ENCODE peak calls at places on chromosomes 6 and 20, in five cellular contexts. One of them, this sample, is unnamed.
A peak's percentile ranks its signal among the peaks of the same experiment; 100 is the strongest.

GRCh38 chr6:161676566-161676965 is 402.7 kb upstream of the AGPAT4 start:
- DNase-seq in HepG2: no peak
- DNase-seq in HCT116: no peak
- DNase-seq in GM12878: no peak
- DNase-seq in K562: no peak
- DNase-seq in this sample: no peak

GRCh38 chr6:7243188-7243942 is 69.6 kb downstream of the SSR1 start:
- DNase-seq in K562: peak; percentile 84
- DNase-seq in HCT116: peak; percentile 47
- DNase-seq in HepG2: peak; percentile 70
- DNase-seq in GM12878: no peak
- DNase-seq in this sample: peak; percentile 39

GRCh38 chr6:43702147-43702521 is 14.5 kb upstream of the MRPS18A start:
- DNase-seq in HepG2: no peak
- DNase-seq in K562: no peak
- DNase-seq in HCT116: no peak
- DNase-seq in GM12878: no peak
- DNase-seq in this sample: no peak

GRCh38 chr6:3355358-3356055 is 96.8 kb downstream of the PSMG4 start:
- DNase-seq in K562: peak; percentile 59
- DNase-seq in GM12878: no peak
- DNase-seq in HepG2: no peak
- DNase-seq in HCT116: no peak
- DNase-seq in this sample: no peak

GRCh38 chr6:79421707-79422484 is 115.3 kb downstream of the LCA5 start:
- DNase-seq in GM12878: peak; percentile 12
- DNase-seq in K562: no peak
- DNase-seq in HepG2: no peak
- DNase-seq in HCT116: no peak
- DNase-seq in this sample: no peak

GRCh38 chr20:41395669-41396664 is 29.3 kb upstream of the EMILIN3 start:
- DNase-seq in GM12878: no peak
- DNase-seq in K562: no peak
- DNase-seq in HepG2: peak; percentile 76
- DNase-seq in HCT116: no peak
- DNase-seq in this sample: peak; percentile 35

GRCh38 chr6:36025932-36026327 is 1.5 kb upstream of the SLC26A8 start:
- DNase-seq in K562: no peak
- DNase-seq in HCT116: no peak
- DNase-seq in GM12878: no peak
- DNase-seq in HepG2: peak; percentile 57
- DNase-seq in this sample: peak; percentile 39

GRCh38 chr6:26394289-26394688 is 7.8 kb upstream of the BTN3A1 start:
- DNase-seq in K562: no peak
- DNase-seq in HCT116: peak; percentile 46
- DNase-seq in HepG2: peak; percentile 42
- DNase-seq in GM12878: no peak
- DNase-seq in this sample: no peak

GRCh38 chr6:29926795-29927427 is 15.4 kb upstream of the HLA-A start:
- DNase-seq in HCT116: no peak
- DNase-seq in K562: no peak
- DNase-seq in GM12878: no peak
- DNase-seq in HepG2: peak; percentile 78
- DNase-seq in this sample: no peak

GRCh38 chr6:43149260-43149659 is 21.8 kb upstream of the SRF start:
- DNase-seq in HCT116: no peak
- DNase-seq in GM12878: no peak
- DNase-seq in HepG2: no peak
- DNase-seq in K562: no peak
- DNase-seq in this sample: no peak

GRCh38 chr20:43987531-43987930 is 72.9 kb downstream of the TOX2 start:
- DNase-seq in HCT116: no peak
- DNase-seq in GM12878: no peak
- DNase-seq in HepG2: no peak
- DNase-seq in K562: no peak
- DNase-seq in this sample: no peak

GRCh38 chr6:140623498-140623897 is 1249.0 kb upstream of the CITED2 start:
- DNase-seq in HCT116: peak; percentile 56
- DNase-seq in K562: no peak
- DNase-seq in HepG2: no peak
- DNase-seq in GM12878: no peak
- DNase-seq in this sample: no peak

GRCh38 chr20:47273591-47274235 is 82.8 kb downstream of the ZMYND8 start:
- DNase-seq in K562: no peak
- DNase-seq in GM12878: no peak
- DNase-seq in HCT116: no peak
- DNase-seq in HepG2: no peak
- DNase-seq in this sample: no peak

GRCh38 chr6:56263586-56264295 is 16.4 kb upstream of the COL21A1 start:
- DNase-seq in K562: no peak
- DNase-seq in HepG2: no peak
- DNase-seq in HCT116: no peak
- DNase-seq in GM12878: no peak
- DNase-seq in this sample: no peak

GRCh38 chr20:33940701-33941100 is 53.0 kb upstream of the RALY start:
- DNase-seq in HCT116: no peak
- DNase-seq in HepG2: no peak
- DNase-seq in GM12878: no peak
- DNase-seq in K562: no peak
- DNase-seq in this sample: no peak

GRCh38 chr6:2485116-2485515 is 239.7 kb upstream of the GMDS start:
- DNase-seq in HCT116: no peak
- DNase-seq in GM12878: no peak
- DNase-seq in HepG2: no peak
- DNase-seq in K562: no peak
- DNase-seq in this sample: no peak

GRCh38 chr20:36330091-36330490 is 24.0 kb downstream of the DLGAP4 start:
- DNase-seq in HCT116: no peak
- DNase-seq in K562: no peak
- DNase-seq in HepG2: no peak
- DNase-seq in GM12878: no peak
- DNase-seq in this sample: no peak

GRCh38 chr20:5390719-5391118 is 74.0 kb upstream of the PROKR2 start:
- DNase-seq in HCT116: no peak
- DNase-seq in GM12878: no peak
- DNase-seq in K562: no peak
- DNase-seq in HepG2: no peak
- DNase-seq in this sample: no peak

DNA sequence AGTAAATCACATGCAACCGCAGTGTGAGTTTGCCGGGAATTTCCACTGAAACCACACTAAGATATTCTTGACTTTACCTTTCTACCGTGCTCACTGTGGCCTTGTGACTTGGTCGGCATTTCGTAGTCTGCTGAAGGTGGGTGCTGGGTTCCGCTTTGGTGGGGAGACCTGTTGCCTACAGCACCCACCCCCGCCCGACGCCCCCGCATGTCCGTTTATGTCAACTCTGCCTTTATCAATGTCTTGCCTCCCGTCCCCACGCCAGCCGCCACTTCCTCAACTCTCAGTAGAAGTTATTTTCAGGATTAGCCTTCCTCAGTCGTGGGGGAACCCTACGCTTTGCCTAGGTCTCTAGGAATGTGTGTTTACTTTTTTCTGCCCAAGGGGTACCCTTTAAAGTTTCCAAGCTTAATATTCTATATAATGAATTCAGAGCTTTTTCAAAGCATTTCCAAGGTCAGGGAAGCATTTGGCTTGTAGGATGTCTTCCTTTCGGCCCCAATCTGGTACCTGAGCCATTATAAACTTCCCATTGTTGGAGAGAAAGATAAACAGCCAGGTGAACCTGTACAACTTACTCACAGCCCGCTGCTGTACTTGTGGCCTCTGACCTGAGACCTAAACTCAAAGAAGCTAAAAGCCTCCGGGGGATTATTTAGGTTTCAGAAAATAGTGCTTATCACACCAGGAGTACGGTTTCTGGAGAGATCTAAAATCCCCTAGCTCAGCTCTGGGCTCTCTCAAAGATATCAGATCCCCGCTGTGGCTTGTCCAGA is 54.2 kb downstream of the TBC1D7 start:
- DNase-seq in HepG2: no peak
- DNase-seq in HCT116: no peak
- DNase-seq in K562: peak; percentile 83
- DNase-seq in GM12878: peak; percentile 83
- DNase-seq in this sample: no peak
- H3K4me3 ChIP-seq in HepG2: no peak overlapping the region
- H3K4me3 ChIP-seq in HCT116: no peak overlapping the region
- H3K4me3 ChIP-seq in K562: peak overlapping the region; percentile 47
- H3K4me3 ChIP-seq in GM12878: peak overlapping the region; percentile 82
- H3K4me3 ChIP-seq in this sample: no peak overlapping the region

GRCh38 chr6:17167327-17167979 is 65.6 kb downstream of the STMND1 start:
- DNase-seq in HCT116: peak; percentile 84
- DNase-seq in K562: peak; percentile 27
- DNase-seq in GM12878: no peak
- DNase-seq in HepG2: peak; percentile 67
- DNase-seq in this sample: peak; percentile 6
- TF ChIP-seq ZNF274 in HCT116: no peak
- TF ChIP-seq ZNF274 in K562: no peak
- TF ChIP-seq ZNF274 in GM12878: no peak
- TF ChIP-seq ZNF274 in HepG2: no peak
- TF ChIP-seq ZNF274 in this sample: no peak

DNA sequence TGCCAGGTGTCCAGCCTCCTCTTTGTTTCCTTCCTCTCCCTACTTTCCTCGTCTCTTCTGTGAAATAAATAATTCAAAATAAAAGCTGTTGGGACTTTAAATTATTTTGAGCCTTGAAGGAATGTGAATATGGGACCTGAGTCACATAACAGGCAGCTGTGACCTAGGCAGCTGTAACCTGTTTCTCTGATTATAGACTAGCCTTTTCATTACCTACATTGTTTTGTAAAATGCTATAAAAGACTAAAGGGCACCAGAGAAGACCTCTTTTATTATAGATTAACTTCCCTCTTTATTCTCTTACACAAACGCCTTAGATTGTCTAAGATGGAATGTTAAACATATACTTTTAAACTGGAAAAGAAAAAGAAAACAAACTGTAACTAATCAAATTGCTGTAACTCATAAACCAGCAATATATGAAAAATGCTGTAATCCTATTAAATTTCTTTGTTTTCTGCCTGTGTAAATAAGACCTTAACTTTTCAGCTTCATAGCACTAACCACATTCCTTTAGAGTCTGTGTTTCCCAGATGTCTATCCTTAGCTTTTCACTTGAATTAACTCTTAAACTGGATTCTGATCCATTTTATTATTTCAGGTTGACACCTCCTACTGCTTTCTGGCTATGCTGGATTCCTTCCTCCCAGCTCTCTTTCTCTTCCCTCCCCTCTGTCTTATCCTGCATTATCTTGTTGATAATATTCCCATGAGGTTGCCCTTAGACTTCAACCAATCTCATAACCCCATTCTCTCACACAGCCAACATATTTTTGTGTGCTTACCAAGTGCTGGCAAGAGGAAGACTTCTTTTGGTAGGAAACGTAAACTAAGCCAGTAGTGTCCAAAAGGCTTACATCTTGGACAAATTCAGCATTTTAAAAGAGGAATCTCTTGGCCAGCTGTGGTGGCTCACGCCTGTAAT is 69.2 kb downstream of the TPD52L1 start:
- DNase-seq in K562: no peak
- DNase-seq in GM12878: no peak
- DNase-seq in HepG2: no peak
- DNase-seq in HCT116: no peak
- DNase-seq in this sample: no peak
- H3K9ac ChIP-seq in K562: no peak overlapping the region
- H3K9ac ChIP-seq in GM12878: no peak overlapping the region
- H3K9ac ChIP-seq in HepG2: no peak overlapping the region
- H3K9ac ChIP-seq in HCT116: no peak overlapping the region
- H3K9ac ChIP-seq in this sample: no peak overlapping the region

GRCh38 chr20:6768228-6769185 is 1.0 kb downstream of the BMP2 start:
- DNase-seq in HCT116: no peak
- DNase-seq in GM12878: no peak
- DNase-seq in K562: no peak
- DNase-seq in HepG2: no peak
- DNase-seq in this sample: no peak

GRCh38 chr20:6767166-6767535 is 335 bp upstream of the BMP2 start:
- DNase-seq in HepG2: no peak
- DNase-seq in K562: no peak
- DNase-seq in GM12878: no peak
- DNase-seq in HCT116: no peak
- DNase-seq in this sample: no peak

GRCh38 chr20:6766433-6766832 is 1.1 kb upstream of the BMP2 start:
- DNase-seq in K562: no peak
- DNase-seq in HCT116: no peak
- DNase-seq in HepG2: no peak
- DNase-seq in GM12878: no peak
- DNase-seq in this sample: no peak

GRCh38 chr20:6765469-6766058 is 1.9 kb upstream of the BMP2 start:
- DNase-seq in K562: peak; percentile 5
- DNase-seq in HCT116: peak; percentile 19
- DNase-seq in HepG2: peak; percentile 77
- DNase-seq in GM12878: no peak
- DNase-seq in this sample: no peak

DNA sequence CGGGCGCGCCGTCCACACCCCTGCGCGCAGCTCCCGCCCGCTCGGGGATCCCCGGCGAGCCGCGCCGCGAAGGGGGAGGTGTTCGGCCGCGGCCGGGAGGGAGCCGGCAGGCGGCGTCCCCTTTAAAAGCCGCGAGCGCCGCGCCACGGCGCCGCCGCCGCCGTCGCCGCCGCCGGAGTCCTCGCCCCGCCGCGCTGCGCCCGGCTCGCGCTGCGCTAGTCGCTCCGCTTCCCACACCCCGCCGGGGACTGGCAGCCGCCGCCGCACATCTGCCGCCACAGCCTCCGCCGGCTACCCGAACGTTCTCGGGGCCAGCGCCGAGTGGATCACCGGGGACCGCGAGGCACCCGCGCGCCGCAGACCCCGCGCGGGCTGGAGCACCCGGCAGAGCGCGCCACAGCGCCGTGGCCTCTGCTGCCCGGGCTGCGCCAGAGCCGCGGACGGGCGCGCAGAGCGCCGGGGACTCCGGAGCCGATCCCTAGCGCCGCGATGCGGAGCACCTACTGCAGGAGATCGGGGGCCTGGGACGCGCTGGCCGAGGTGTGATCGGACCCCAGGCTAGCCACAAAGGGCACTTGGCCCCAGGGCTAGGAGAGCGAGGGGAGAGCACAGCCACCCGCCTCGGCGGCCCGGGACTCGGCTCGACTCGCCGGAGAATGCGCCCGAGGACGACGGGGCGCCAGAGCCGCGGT is at the start of gene BMP2:
- DNase-seq in HCT116: no peak
- DNase-seq in HepG2: no peak
- DNase-seq in GM12878: no peak
- DNase-seq in K562: peak; percentile 10
- DNase-seq in this sample: no peak
- H3K4me3 ChIP-seq in HCT116: no peak within 1 kb of the TSS
- H3K4me3 ChIP-seq in HepG2: peak within 1 kb of the TSS; percentile 48
- H3K4me3 ChIP-seq in GM12878: peak within 1 kb of the TSS; percentile 27
- H3K4me3 ChIP-seq in K562: no peak within 1 kb of the TSS
- H3K4me3 ChIP-seq in this sample: peak within 1 kb of the TSS; percentile 62